ENCODE peak calls at places on chromosomes 6 and 20, in ten cellular contexts. D is fibroblast of lung, U is endothelial cell, H is mesothelial cell of epicardium, Z is tibial nerve, C is HFFc6, T is osteocyte, S is fibroblast of mammary gland, Q is choroid plexus epithelial cell, N is stomach. J is an unnamed sample.

GRCh38 chr6:13217206-13217905 is 111.0 kb downstream of the TBC1D7 start:
- DNase-seq in U (no peak), C (peak; percentile 27), T (no peak), Z (no peak), N (no peak), S (no peak), H (no peak), Q (peak; percentile 43), D (no peak), J (no peak)

GRCh38 chr6:49782293-49783181 is 4.5 kb downstream of the PGK2 start:
- DNase-seq in U (no peak), H (no peak), Z (no peak), D (no peak), S (no peak), N (no peak), T (no peak), Q (no peak), C (no peak), J (no peak)

GRCh38 chr6:149289192-149289741 is 28.2 kb upstream of the TAB2 start:
- DNase-seq in T (no peak), H (no peak), Q (peak; percentile 10), D (peak; percentile 12), C (no peak), S (peak; percentile 16), Z (no peak), U (no peak), N (no peak), J (no peak)

GRCh38 chr20:45822863-45823262 is 4.2 kb downstream of the TNNC2 start:
- DNase-seq in S (no peak), T (no peak), U (no peak), D (peak; percentile 26), Q (peak; percentile 41), H (no peak), N (peak; percentile 54), Z (no peak), C (peak; percentile 30), J (peak; percentile 46)

GRCh38 chr6:79431469-79431868 is 105.8 kb downstream of the LCA5 start:
- DNase-seq in T (no peak), H (no peak), Q (no peak), S (no peak), Z (no peak), D (no peak), N (no peak), U (no peak), C (no peak), J (no peak)

GRCh38 chr6:168353041-168353440 is 33.5 kb upstream of the DACT2 start:
- DNase-seq in D (no peak), Z (no peak), C (no peak), U (no peak), H (no peak), N (no peak), S (no peak), Q (no peak), T (peak; percentile 59), J (no peak)

GRCh38 chr6:128259735-128260685 is 260.4 kb downstream of the PTPRK start:
- DNase-seq in S (no peak), H (no peak), Q (peak; percentile 25), Z (no peak), D (peak; percentile 14), T (no peak), C (no peak), U (no peak), N (no peak), J (no peak)

GRCh38 chr6:112245511-112246203 is 8.7 kb downstream of the LAMA4 start:
- DNase-seq in Q (peak; percentile 66), T (no peak), C (peak; percentile 38), S (peak; percentile 93), U (no peak), H (no peak), N (no peak), Z (no peak), D (peak; percentile 96), J (no peak)

GRCh38 chr20:4064118-4064962 is 49.0 kb upstream of the RNF24 start:
- DNase-seq in S (peak; percentile 99), D (peak; percentile 97), N (peak; percentile 94), U (no peak), Z (peak; percentile 88), C (peak; percentile 90), Q (peak; percentile 91), H (peak; percentile 61), T (peak; percentile 90), J (peak; percentile 91)

GRCh38 chr6:15691250-15691869 is 28.5 kb upstream of the DTNBP1 start:
- DNase-seq in N (peak; percentile 85), C (peak; percentile 80), Q (peak; percentile 95), S (peak; percentile 87), U (peak; percentile 78), Z (peak; percentile 60), D (peak; percentile 89), H (peak; percentile 60), T (peak; percentile 92), J (peak; percentile 73)

GRCh38 chr6:70503813-70504465 is 62.8 kb upstream of the SDHAF4 start:
- DNase-seq in H (no peak), S (no peak), Z (no peak), C (no peak), T (no peak), D (no peak), Q (no peak), U (no peak), N (no peak), J (no peak)

GRCh38 chr20:1255675-1256074 is 10.4 kb upstream of the SNPH start:
- DNase-seq in D (no peak), Q (no peak), H (no peak), S (no peak), N (no peak), T (no peak), C (no peak), Z (no peak), U (no peak), J (no peak)

GRCh38 chr20:1252416-1252815 is 13.7 kb upstream of the SNPH start:
- DNase-seq in Q (no peak), C (no peak), S (no peak), N (no peak), D (no peak), H (no peak), T (no peak), U (no peak), Z (no peak), J (no peak)

DNA sequence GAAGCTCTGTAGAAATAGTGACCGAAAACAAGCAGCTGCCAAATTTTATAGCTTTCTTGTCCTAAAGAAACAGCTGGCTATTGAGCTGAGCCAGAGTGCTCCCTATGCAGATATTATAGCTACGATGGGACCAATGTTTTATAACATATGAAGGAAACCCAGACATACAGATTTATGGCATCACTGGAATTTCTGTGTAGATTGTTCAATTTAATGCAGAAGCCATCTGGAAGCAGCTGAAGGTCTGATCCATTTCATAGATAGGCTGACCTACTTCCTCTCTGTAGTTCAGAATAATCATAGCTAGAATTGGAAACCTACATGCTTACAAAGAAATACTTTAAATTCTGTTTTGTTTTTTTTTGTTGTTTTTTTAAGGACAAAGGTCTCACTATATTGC is 11.8 kb upstream of the SNPH start:
- DNase-seq in U (no peak), Z (no peak), N (no peak), T (no peak), Q (no peak), S (no peak), D (no peak), H (no peak), C (no peak), J (no peak)
- TF ChIP-seq CTCF in U (no peak), Z (no peak), N (no peak), T (no peak), Q (no peak), S (no peak), D (no peak), H (no peak), C (no peak), J (no peak)

DNA sequence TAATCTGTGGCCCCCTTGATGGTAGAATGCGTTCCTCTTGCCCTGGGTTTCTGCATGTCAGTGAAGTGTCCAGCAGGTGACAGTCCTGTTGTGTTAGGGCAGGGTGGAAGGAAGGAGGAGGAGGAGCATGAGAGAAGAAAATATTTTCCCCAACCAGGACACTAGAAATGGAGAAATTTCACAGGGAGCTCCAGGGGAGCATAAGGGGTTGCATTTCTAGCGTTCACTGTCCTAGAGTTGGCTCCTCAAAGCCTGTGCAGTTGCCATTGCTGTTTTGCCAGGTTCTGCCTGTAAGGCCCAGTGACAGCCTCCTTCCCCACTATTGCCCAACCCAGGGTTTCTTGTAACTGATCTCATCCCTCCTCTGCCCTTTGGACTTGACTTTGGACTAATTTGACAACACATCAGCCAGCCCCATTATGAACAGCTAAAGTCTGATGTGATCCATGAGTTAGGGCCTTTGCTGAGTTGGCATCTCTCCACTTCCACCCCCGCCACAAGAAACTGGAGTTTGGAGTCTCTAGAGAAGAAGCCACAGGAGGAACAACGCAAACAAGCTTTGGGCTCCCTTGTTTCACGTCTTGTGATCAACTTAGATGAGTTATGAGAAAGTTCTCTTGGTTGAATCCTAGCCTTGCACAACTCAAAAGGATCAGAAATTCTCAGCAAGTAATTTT is 14.0 kb upstream of the FAM50B start:
- DNase-seq in Z (no peak), D (peak; percentile 55), N (peak; percentile 37), H (no peak), Q (peak; percentile 47), U (no peak), S (peak; percentile 89), C (no peak), T (peak; percentile 56), J (peak; percentile 55)
- TF ChIP-seq CTCF in Z (no peak), D (no peak), N (no peak), H (no peak), Q (no peak), U (no peak), S (no peak), C (no peak), T (no peak), J (no peak)

DNA sequence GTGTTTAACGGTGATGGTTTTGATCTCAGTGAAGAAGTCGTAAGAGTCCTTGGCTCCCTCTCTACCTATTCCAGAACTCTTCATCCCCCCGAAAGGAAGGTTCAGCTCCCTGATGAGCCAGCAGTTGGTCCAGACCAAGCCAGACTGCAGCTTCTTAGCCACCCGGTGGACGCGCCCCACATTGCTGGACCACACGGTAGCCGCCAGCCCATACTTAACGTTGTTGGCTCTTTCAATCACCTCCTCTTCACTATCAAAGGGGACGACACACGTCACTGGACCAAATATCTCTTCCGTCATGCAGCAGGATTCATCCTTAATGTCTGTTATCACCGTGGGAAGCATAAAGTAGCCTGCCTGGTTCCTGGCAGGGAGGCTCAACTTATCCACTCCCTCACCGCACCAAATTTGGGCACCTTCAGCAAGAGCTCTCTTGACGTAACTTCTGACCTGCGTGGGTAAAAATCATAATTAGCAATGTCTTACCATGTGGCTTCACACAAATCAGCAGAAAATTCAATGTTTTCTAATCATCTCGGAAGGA is 31.4 kb downstream of the ALDH8A1 start:
- DNase-seq in U (no peak), H (no peak), Q (no peak), S (no peak), T (no peak), Z (no peak), D (no peak), N (no peak), C (no peak), J (no peak)
- TF ChIP-seq CTCF in U (no peak), H (no peak), Q (no peak), S (no peak), T (no peak), Z (no peak), D (no peak), N (no peak), C (peak; percentile 12), J (no peak)

DNA sequence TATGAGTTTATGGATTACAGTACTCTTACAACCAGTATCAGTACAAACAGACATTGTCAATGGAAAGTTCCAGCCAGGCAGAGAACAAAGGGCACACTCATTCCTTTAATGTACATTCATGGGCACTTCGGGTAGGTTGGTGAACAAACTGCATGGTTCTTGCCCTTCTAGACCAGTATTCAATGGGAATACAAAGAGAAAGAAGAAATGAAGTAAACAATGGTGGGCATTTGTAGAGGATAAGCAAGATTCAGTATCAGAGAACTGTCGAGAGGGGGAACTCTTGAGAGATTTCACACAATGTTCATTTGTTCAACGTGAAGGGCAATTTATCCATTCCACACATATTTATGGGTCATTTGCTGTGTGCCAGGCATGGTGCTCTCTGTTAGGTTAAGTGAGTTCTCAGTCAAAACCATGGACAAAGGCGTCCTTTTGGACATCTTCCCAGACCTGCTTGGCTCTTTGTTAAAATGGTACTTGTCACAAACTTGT is 714.8 kb downstream of the DHX35 start:
- DNase-seq in T (no peak), D (no peak), U (no peak), Z (no peak), N (no peak), S (no peak), C (no peak), H (no peak), Q (no peak), J (no peak)
- TF ChIP-seq CTCF in T (peak; percentile 28), D (peak; percentile 20), U (peak; percentile 12), Z (peak; percentile 38), N (no peak), S (no peak), C (no peak), H (no peak), Q (no peak), J (no peak)